ENCODE peak calls at places on chromosomes 12 and 14, in five cellular contexts. D, J, G, H and V are unnamed samples.

GRCh38 chr12:77325505-77325904 is 260.1 kb upstream of the E2F7 start:
- DNase-seq in H (no peak), G (no peak), J (no peak), D (peak), V (no peak)

GRCh38 chr12:75721231-75721641 is 209.8 kb upstream of the KRR1 start:
- DNase-seq in J (no peak), H (peak), G (no peak), D (no peak), V (peak)

GRCh38 chr12:110307372-110307771 is 26.3 kb downstream of the ATP2A2 start:
- DNase-seq in H (no peak), J (no peak), G (no peak), D (no peak), V (no peak)

GRCh38 chr14:51070732-51071131 is 24.2 kb downstream of the TRIM9 start:
- DNase-seq in H (no peak), G (no peak), J (no peak), D (no peak), V (peak)

GRCh38 chr12:70240677-70241076 is 2.6 kb upstream of the CNOT2 start:
- DNase-seq in G (no peak), D (no peak), H (no peak), J (no peak), V (no peak)

GRCh38 chr12:90024261-90024660 is 315.6 kb upstream of the ATP2B1 start:
- DNase-seq in D (no peak), H (no peak), J (no peak), G (no peak), V (peak)

GRCh38 chr12:5965950-5966383 is 20.9 kb upstream of the ANO2 start:
- DNase-seq in G (peak), H (peak), D (no peak), J (no peak), V (peak)

GRCh38 chr14:59116984-59117415 is 71.5 kb upstream of the DAAM1 start:
- DNase-seq in D (no peak), J (no peak), G (no peak), H (peak), V (no peak)

GRCh38 chr12:47328831-47329545 is 249.2 kb upstream of the AMIGO2 start:
- DNase-seq in H (peak), J (no peak), G (no peak), D (no peak), V (peak)

GRCh38 chr12:104456950-104457745 is 400 bp downstream of the CHST11 start:
- DNase-seq in J (peak), G (peak), D (peak), H (peak), V (peak)

GRCh38 chr14:52694761-52695480 is 437 bp downstream of the ERO1A start:
- DNase-seq in D (no peak), J (no peak), G (peak), H (peak), V (peak)

GRCh38 chr14:93705513-93706156 is 82.7 kb downstream of the PRIMA1 start:
- DNase-seq in H (no peak), J (no peak), D (no peak), G (no peak), V (no peak)

GRCh38 chr12:11755311-11755930 is 105.9 kb downstream of the ETV6 start:
- DNase-seq in J (no peak), H (peak), D (no peak), G (no peak), V (peak)

GRCh38 chr14:53953002-53953827 is 3.4 kb downstream of the BMP4 start:
- DNase-seq in H (peak), G (peak), D (peak), J (peak), V (peak)

GRCh38 chr12:69688496-69689427 is 10.3 kb downstream of the BEST3 start:
- DNase-seq in H (peak), J (peak), G (peak), D (peak), V (peak)

GRCh38 chr14:88933203-88933602 is 108.8 kb downstream of the TTC8 start:
- DNase-seq in H (peak), G (no peak), D (no peak), J (no peak), V (no peak)

GRCh38 chr12:95838125-95838524 is 20.6 kb upstream of the SNRPF start:
- DNase-seq in J (no peak), G (no peak), D (no peak), H (peak), V (peak)
- H3K4me3 ChIP-seq in J (no peak), G (no peak), D (no peak), H (no peak), V (peak)

DNA sequence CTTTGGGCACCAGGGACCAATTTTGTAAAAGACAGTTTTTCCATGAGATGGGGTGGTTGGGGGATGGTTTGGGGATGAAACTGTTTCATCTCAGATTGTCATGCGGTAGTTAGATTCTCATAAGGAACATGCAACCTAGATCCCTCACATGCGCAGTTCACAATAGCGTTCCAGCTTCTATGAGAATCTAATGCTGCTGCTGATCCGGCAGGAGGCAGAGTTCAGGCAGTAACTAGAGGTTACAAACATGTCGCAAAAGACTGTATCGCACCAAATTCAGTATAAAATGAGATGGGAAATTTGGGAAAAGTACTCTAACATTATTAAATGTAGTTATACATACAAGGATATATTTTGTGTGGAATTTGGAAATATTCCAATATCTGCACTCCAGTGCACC is 213.2 kb upstream of the LRFN5 start:
- DNase-seq in D (no peak), J (no peak), G (no peak), H (no peak), V (no peak)
- TF ChIP-seq CTCF in D (no peak), J (no peak), G (no peak), H (no peak), V (no peak)

GRCh38 chr12:116693259-116694227 is 44.3 kb downstream of the SPRING1 start:
- DNase-seq in G (no peak), J (no peak), H (no peak), D (no peak), V (no peak)
- H3K4me3 ChIP-seq in G (peak), J (no peak), H (peak), D (no peak), V (no peak)

DNA sequence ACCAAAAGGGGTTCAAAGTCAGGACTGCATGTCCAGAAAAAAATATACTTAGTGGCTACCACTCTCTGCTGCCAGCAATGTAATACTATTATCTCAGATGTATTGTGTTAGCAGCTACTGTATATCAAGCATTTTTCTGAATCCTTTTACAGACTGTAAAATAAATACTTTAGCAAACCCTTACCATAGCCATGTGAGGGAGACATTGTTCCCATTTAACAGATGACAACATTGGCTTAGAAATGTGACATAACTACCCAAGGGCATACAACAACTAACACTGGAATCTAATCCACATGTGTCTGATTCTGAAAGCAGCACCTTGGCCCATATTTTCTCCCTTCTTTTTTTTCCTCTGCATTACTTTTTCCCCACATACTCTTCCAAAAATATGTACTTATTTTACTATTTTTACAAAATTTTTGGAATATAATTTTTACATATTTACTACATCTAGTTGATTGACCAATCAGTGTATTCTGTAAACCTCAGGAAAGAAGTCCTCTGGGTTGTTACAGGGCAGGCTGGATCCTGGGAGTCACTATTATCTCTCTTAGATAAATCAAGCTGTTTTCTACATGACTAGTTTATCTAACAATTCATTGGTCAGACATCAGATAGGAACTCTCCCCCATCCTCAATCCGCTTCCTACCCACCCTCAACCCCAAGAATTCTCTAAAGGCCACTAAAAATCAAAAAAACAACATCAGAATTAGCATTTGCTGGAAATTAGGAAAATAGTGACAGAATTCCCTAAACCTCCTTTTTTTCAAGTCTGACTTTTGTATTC is 154.1 kb downstream of the BTG1 start:
- DNase-seq in J (no peak), G (no peak), D (no peak), H (peak), V (no peak)
- TF ChIP-seq CTCF in J (no peak), G (no peak), D (no peak), H (no peak), V (no peak)

GRCh38 chr14:32639208-32639607 is 299.5 kb upstream of the NPAS3 start:
- DNase-seq in J (no peak), D (no peak), H (no peak), G (no peak), V (no peak)

GRCh38 chr14:32633930-32634329 is 304.7 kb upstream of the NPAS3 start:
- DNase-seq in H (no peak), J (no peak), D (no peak), G (no peak), V (no peak)

GRCh38 chr14:32633214-32633864 is 304.2 kb downstream of the AKAP6 start:
- DNase-seq in H (no peak), G (no peak), J (no peak), D (no peak), V (no peak)

GRCh38 chr14:32637582-32637981 is 301.1 kb upstream of the NPAS3 start:
- DNase-seq in G (no peak), D (no peak), H (peak), J (no peak), V (no peak)

DNA sequence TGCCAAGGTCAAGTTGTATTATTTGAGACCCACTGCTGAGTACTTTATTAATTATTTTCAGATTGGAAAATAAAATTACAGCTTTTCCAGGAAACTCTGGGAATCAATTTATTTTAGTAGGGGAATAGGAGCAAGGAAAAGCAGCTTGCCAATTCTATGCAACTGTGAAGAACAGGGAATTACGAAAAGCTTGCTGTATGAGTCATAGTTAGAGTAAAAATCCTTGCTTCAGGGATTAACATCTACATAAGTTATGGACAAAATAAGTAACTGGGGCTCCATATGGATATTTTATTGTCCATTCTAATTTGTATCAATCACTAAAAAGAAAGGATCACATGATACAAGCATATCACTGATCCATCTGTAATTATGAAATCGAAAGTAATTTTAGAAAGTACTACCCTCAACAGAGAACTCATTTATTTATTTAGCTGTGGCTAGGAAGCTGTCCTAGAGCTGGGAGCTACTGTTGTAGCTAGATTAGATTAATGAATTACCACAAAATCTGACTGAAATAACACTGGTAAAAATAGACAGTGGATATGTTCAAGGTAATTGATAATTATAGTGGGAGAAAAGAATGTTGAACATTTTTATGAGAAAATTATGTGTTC is 303.5 kb upstream of the NPAS3 start:
- DNase-seq in H (peak), D (no peak), G (no peak), J (no peak), V (peak)
- H3K4me3 ChIP-seq in H (no peak), D (no peak), G (peak), J (no peak), V (no peak)